ENCODE peak calls at places on chromosomes 2 and 18, in five cellular contexts. P, M, Y, T and Z are unnamed samples.

GRCh38 chr2:209472871-209473270 is 49.0 kb downstream of the MAP2 start:
- DNase-seq in T (no peak), P (peak; percentile 64), Y (no peak), M (no peak), Z (no peak)

GRCh38 chr2:158893057-158893456 is 75.4 kb upstream of the TANC1 start:
- DNase-seq in T (no peak), Y (no peak), P (no peak), M (no peak), Z (no peak)

GRCh38 chr2:73981081-73981968 is 3.4 kb upstream of the TET3 start:
- DNase-seq in M (peak; percentile 46), Y (peak; percentile 40), T (no peak), P (peak; percentile 62), Z (no peak)

GRCh38 chr2:165078913-165079312 is 123.6 kb upstream of the SLC38A11 start:
- DNase-seq in M (no peak), Y (no peak), T (no peak), P (no peak), Z (no peak)

GRCh38 chr2:25833566-25833965 is 44.7 kb downstream of the ASXL2 start:
- DNase-seq in P (no peak), Y (no peak), T (no peak), M (no peak), Z (no peak)

GRCh38 chr2:11395971-11396689 is 51.7 kb upstream of the ROCK2 start:
- DNase-seq in P (no peak), Y (no peak), M (no peak), T (no peak), Z (peak; percentile 65)

GRCh38 chr2:12761109-12761508 is 44.4 kb downstream of the TRIB2 start:
- DNase-seq in T (no peak), P (no peak), Y (no peak), M (no peak), Z (no peak)

GRCh38 chr2:176178271-176178806 is 10.1 kb upstream of the HOXD1 start:
- DNase-seq in P (no peak), Y (no peak), T (no peak), M (no peak), Z (no peak)

GRCh38 chr18:46721331-46721730 is 35.5 kb downstream of the ST8SIA5 start:
- DNase-seq in Y (no peak), T (no peak), P (no peak), M (no peak), Z (no peak)

GRCh38 chr2:51013060-51013746 is 18.7 kb downstream of the NRXN1 start:
- DNase-seq in T (no peak), Y (no peak), M (no peak), P (no peak), Z (peak; percentile 77)

GRCh38 chr2:53512071-53512841 is 255.3 kb upstream of the CHAC2 start:
- DNase-seq in T (no peak), P (peak; percentile 68), Y (no peak), M (no peak), Z (no peak)

GRCh38 chr2:64807417-64807816 is 153.7 kb upstream of the SERTAD2 start:
- DNase-seq in T (no peak), M (no peak), Y (no peak), P (peak; percentile 100), Z (no peak)

GRCh38 chr2:157957596-157957995 is 81.5 kb upstream of the ACVR1 start:
- DNase-seq in M (no peak), P (no peak), T (no peak), Y (no peak), Z (no peak)

GRCh38 chr2:121412349-121412748 is 118.3 kb upstream of the RNU4ATAC start:
- DNase-seq in T (no peak), M (no peak), Y (no peak), P (no peak), Z (no peak)

GRCh38 chr2:59974051-59974766 is 579.2 kb downstream of the BCL11A start:
- DNase-seq in Y (no peak), T (no peak), M (no peak), P (no peak), Z (no peak)

GRCh38 chr18:3511980-3512379 is 62.0 kb downstream of the TGIF1 start:
- DNase-seq in Y (no peak), P (peak; percentile 62), M (no peak), T (no peak), Z (no peak)

GRCh38 chr2:105140237-105140568 is 101.3 kb upstream of the GPR45 start:
- DNase-seq in P (no peak), T (no peak), M (no peak), Y (no peak), Z (no peak)

GRCh38 chr2:235244497-235245215 is 249.2 kb upstream of the AGAP1 start:
- DNase-seq in Y (no peak), M (no peak), T (no peak), P (no peak), Z (no peak)

GRCh38 chr2:173184031-173185004 is 108.7 kb downstream of the MAP3K20 start:
- DNase-seq in Y (no peak), P (peak; percentile 99), T (no peak), M (no peak), Z (no peak)

GRCh38 chr2:172972005-172972619 is 103.5 kb upstream of the MAP3K20 start:
- DNase-seq in M (peak; percentile 61), P (peak; percentile 38), T (no peak), Y (peak; percentile 62), Z (peak; percentile 61)

GRCh38 chr2:213015387-213016165 is 135.8 kb downstream of the IKZF2 start:
- DNase-seq in Y (peak; percentile 24), M (no peak), P (no peak), T (no peak), Z (no peak)

GRCh38 chr18:68060871-68061270 is 544.4 kb upstream of the DSEL start:
- DNase-seq in M (no peak), T (no peak), P (no peak), Y (no peak), Z (no peak)

GRCh38 chr2:127721978-127722355 is 20.7 kb downstream of the SFT2D3 start:
- DNase-seq in Y (no peak), M (no peak), T (no peak), P (peak; percentile 41), Z (no peak)

GRCh38 chr2:158413581-158413980 is 43.0 kb downstream of the CCDC148 start:
- DNase-seq in T (no peak), P (no peak), M (no peak), Y (no peak), Z (no peak)

GRCh38 chr18:59123588-59124369 is 15.9 kb upstream of the SEC11C start:
- DNase-seq in Y (no peak), T (no peak), P (peak; percentile 89), M (no peak), Z (no peak)

GRCh38 chr2:9800975-9801723 is 42.1 kb upstream of the TAF1B start:
- DNase-seq in T (no peak), Y (no peak), M (no peak), P (peak; percentile 8), Z (no peak)

GRCh38 chr2:219461061-219461514 is 26.4 kb downstream of the SPEG start:
- DNase-seq in Y (no peak), M (no peak), P (no peak), T (no peak), Z (no peak)

GRCh38 chr2:182504903-182505302 is 78.1 kb upstream of the PDE1A start:
- DNase-seq in P (peak; percentile 83), Y (no peak), M (no peak), T (no peak), Z (no peak)

GRCh38 chr2:184498936-184499335 is 99.4 kb upstream of the ZNF804A start:
- DNase-seq in P (no peak), T (no peak), Y (no peak), M (no peak), Z (no peak)

GRCh38 chr2:152434395-152435182 is 99.6 kb downstream of the FMNL2 start:
- DNase-seq in M (no peak), P (no peak), T (no peak), Y (no peak), Z (no peak)

GRCh38 chr2:105857076-105857740 is 112.5 kb downstream of the NCK2 start:
- DNase-seq in M (no peak), Y (no peak), P (no peak), T (no peak), Z (no peak)

GRCh38 chr2:105744091-105744908 is 412 bp upstream of the NCK2 start:
- DNase-seq in P (peak; percentile 40), M (peak; percentile 78), T (peak; percentile 42), Y (peak; percentile 89), Z (peak; percentile 59)